ENCODE peak calls at places on chromosomes 1 and 21, in four cellular contexts. Y is activated naive CD4-positive, alpha-beta T cell; L is Right ventricle myocardium superior; E is thoracic aorta. U is an unnamed sample.

GRCh38 chr1:35885961-35886558 is 3.1 kb downstream of the AGO1 start:
- DNase-seq in Y (no peak), L (no peak), E (no peak), U (no peak)

GRCh38 chr1:197948926-197949899 is 32.0 kb downstream of the LHX9 start:
- DNase-seq in Y (no peak), L (no peak), E (no peak), U (no peak)

GRCh38 chr1:64516803-64517568 is 47.1 kb downstream of the CACHD1 start:
- DNase-seq in Y (no peak), L (no peak), E (no peak), U (no peak)

GRCh38 chr1:233509596-233509995 is 104.3 kb upstream of the KCNK1 start:
- DNase-seq in Y (no peak), L (no peak), E (no peak), U (no peak)

GRCh38 chr1:2451744-2452582 is 24.1 kb upstream of the PLCH2 start:
- DNase-seq in Y (no peak), L (no peak), E (no peak), U (no peak)

GRCh38 chr1:240973875-240974274 is 361.9 kb upstream of the GREM2 start:
- DNase-seq in Y (no peak), L (no peak), E (no peak), U (no peak)

GRCh38 chr21:39073063-39073462 is 110.2 kb downstream of the PSMG1 start:
- DNase-seq in Y (no peak), L (no peak), E (no peak), U (no peak)

GRCh38 chr1:107687846-107688753 is 276.9 kb downstream of the VAV3 start:
- DNase-seq in Y (no peak), L (no peak), E (no peak), U (no peak)